ENCODE peak calls at places on chromosomes 6 and 20, in six cellular contexts. R is GM23338, I is neural progenitor cell, O is PC-3, P is MM.1S, V is GM23248. K is an unnamed sample. For H3F3A and H3K27me3, the result is how much of the 10 kb centered on the place peaks cover.

GRCh38 chr6:116036075-116036773 is 24.5 kb downstream of the FRK start:
- DNase-seq in R (no peak), I (no peak), O (no peak), P (no peak), V (no peak), K (no peak)

GRCh38 chr6:28496099-28496779 is 19.4 kb downstream of the GPX6 start:
- DNase-seq in R (no peak), I (no peak), O (peak), P (no peak), V (peak), K (no peak)

GRCh38 chr6:34414999-34415858 is 10.6 kb downstream of the RPS10 start:
- DNase-seq in R (peak), I (no peak), O (peak), P (peak), V (peak), K (peak)

GRCh38 chr20:45857836-45858250 is 429 bp downstream of the ZSWIM3 start:
- DNase-seq in R (peak), I (peak), O (no peak), P (peak), V (peak), K (no peak)

GRCh38 chr6:4394786-4395185 is 259.4 kb upstream of the ECI2 start:
- DNase-seq in R (no peak), I (no peak), O (peak), P (no peak), V (no peak), K (peak)

GRCh38 chr6:34027445-34027936 is 118.4 kb downstream of the GRM4 start:
- DNase-seq in R (peak), I (peak), O (peak), P (peak), V (peak), K (no peak)

GRCh38 chr20:25009218-25010145 is 16.9 kb upstream of the APMAP start:
- DNase-seq in R (no peak), I (no peak), O (no peak), P (no peak), V (peak), K (no peak)

GRCh38 chr6:5968817-5969726 is 37.7 kb downstream of the NRN1 start:
- DNase-seq in R (peak), I (no peak), O (peak), P (peak), V (peak), K (peak)

GRCh38 chr6:85403331-85404015 is 46.4 kb upstream of the NT5E start:
- DNase-seq in R (peak), I (no peak), O (peak), P (peak), V (peak), K (no peak)

GRCh38 chr6:132190097-132190814 is 211.0 kb downstream of the MOXD1 start:
- DNase-seq in R (no peak), I (no peak), O (peak), P (peak), V (peak), K (no peak)

GRCh38 chr6:32970413-32971244 is 2.2 kb downstream of the BRD2 start:
- DNase-seq in R (peak), I (peak), O (peak), P (peak), V (peak), K (peak)
- H3F3A ChIP-seq in R (under half), I (half or more), O (under half), P (half or more), V (under half), K (half or more)

GRCh38 chr20:56722042-56722441 is 92.9 kb downstream of the TFAP2C start:
- DNase-seq in R (no peak), I (no peak), O (no peak), P (no peak), V (peak), K (no peak)
- H3K27me3 ChIP-seq in R (under half), I (under half), O (under half), P (under half), V (under half), K (under half)

GRCh38 chr6:170290306-170291128 is at the start of gene DLL1:
- DNase-seq in R (peak), I (peak), O (peak), P (no peak), V (peak), K (no peak)
- TF ChIP-seq EZH2 in R (peak), I (no peak), O (no peak), P (no peak), V (no peak), K (no peak)

DNA sequence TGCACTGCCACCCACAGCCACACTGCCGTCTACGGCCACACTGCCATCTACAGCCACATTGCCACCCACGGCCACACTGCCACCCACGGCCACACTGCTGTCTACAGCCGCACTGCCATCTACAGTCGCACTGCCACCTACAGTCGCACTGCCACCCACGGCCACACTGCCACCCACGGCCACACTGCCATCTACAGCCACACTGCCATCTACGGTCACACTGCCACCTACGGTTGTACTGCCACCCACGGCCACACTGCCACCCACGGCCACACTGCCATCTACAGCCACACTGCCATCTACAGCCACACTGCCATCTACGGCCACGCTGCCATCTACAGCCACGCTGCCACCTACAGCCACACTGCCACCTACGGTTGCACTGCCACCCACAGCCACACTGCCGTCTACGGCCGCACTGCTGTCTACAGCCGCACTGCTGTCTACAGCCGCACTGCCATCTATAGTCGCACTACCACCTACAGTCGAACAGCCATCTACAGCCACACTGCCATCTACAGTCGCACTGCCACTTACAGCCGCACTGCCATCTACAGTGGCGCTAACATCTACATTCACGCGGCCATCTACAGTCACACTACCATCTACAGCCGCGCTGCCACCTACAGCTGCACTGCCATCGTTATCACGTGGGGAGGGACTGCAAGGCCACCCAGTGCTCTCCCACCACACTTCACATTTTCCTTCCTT is 154.6 kb upstream of the AFDN start:
- DNase-seq in R (no peak), I (no peak), O (no peak), P (no peak), V (no peak), K (no peak)
- H3F3A ChIP-seq in R (under half), I (under half), O (under half), P (under half), V (under half), K (under half)

GRCh38 chr20:59246691-59247090 is 53.7 kb upstream of the EDN3 start:
- DNase-seq in R (no peak), I (no peak), O (no peak), P (no peak), V (no peak), K (no peak)
- H3K27me3 ChIP-seq in R (under half), I (under half), O (half or more), P (half or more), V (under half), K (half or more)

GRCh38 chr6:43242908-43243648 is at the start of gene TTBK1:
- DNase-seq in R (peak), I (peak), O (no peak), P (no peak), V (peak), K (no peak)
- TF ChIP-seq EZH2 in R (no peak), I (no peak), O (no peak), P (no peak), V (peak), K (no peak)

GRCh38 chr6:113858067-113858604 is 991 bp downstream of the MARCKS start:
- DNase-seq in R (peak), I (peak), O (peak), P (peak), V (peak), K (peak)

GRCh38 chr6:113860165-113860955 is 3.2 kb downstream of the MARCKS start:
- DNase-seq in R (peak), I (peak), O (peak), P (no peak), V (peak), K (no peak)

GRCh38 chr6:113859349-113860164 is 2.4 kb downstream of the MARCKS start:
- DNase-seq in R (peak), I (peak), O (peak), P (no peak), V (peak), K (no peak)

GRCh38 chr6:113858605-113859348 is 1.6 kb downstream of the MARCKS start:
- DNase-seq in R (peak), I (peak), O (peak), P (peak), V (peak), K (peak)

GRCh38 chr6:113862112-113862511 is 5.0 kb downstream of the MARCKS start:
- DNase-seq in R (no peak), I (no peak), O (peak), P (no peak), V (no peak), K (peak)
- H3F3A ChIP-seq in R (under half), I (under half), O (under half), P (under half), V (half or more), K (half or more)

DNA sequence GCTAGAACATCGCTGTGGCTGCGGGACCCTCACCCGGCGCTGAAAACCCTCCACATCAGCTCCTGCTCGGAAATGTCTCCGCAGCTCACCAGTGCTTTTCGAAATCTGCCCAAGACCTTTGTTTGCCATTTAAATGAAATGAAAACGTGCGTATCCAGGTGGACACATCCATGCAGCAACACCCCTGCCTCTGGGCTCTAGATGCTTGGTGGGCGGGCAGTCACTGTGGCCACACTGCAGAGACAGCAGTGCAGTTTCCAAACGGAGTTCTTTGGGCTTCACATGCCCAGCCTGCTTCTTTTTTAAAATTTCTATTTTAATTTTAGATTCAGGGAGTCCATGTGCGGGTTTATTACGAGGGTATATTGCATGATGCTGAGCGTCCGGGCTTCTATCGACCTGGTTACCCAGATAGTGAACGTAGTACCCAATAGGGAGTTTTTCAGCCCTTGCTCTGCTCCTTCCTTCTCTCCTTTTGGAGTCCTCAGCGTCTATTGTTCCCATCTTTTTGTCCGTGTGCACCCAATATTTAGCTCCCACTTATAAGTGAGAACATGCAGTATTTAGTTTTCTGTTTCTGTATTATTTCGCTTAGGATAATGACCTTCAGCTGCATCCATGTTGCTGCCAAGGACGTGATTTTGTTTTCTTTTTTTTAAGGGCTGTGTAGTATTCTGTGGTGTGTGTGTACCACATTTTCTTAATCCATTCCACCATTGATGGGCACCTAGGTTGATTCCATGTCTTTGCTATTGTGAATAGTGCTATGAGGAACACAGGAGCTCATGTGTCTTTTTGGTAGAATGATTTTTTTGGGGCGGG is 4.8 kb upstream of the TUBB2B start:
- DNase-seq in R (peak), I (peak), O (no peak), P (no peak), V (no peak), K (no peak)
- H3K27me3 ChIP-seq in R (under half), I (under half), O (under half), P (under half), V (under half), K (under half)

K was measured in PC-9.